ENCODE peak calls at places on chromosomes 16 and 17, in four cellular contexts. H is testis, B is PC-3, G is endothelial cell of umbilical vein. K is an unnamed sample.
A peak's percentile ranks its signal among the peaks of the same experiment; 100 is the strongest.

GRCh38 chr17:63985387-63986140 is 12.6 kb upstream of the PRR29 start:
- DNase-seq in H (no peak), B (no peak), G (no peak), K (no peak)

GRCh38 chr16:88071908-88072307 is 120.7 kb downstream of the BANP start:
- DNase-seq in H (no peak), B (no peak), G (no peak), K (no peak)

GRCh38 chr17:40678902-40679522 is 14.0 kb upstream of the KRT222 start:
- DNase-seq in H (no peak), B (no peak), G (no peak), K (no peak)

GRCh38 chr17:28369684-28370034 is 448 bp downstream of the VTN start:
- DNase-seq in H (no peak), B (no peak), G (no peak), K (no peak)

GRCh38 chr17:27396045-27396444 is 60.2 kb upstream of the KSR1 start:
- DNase-seq in H (no peak), B (no peak), G (peak; percentile 10), K (no peak)

GRCh38 chr16:2611499-2611862 is 70.8 kb upstream of the KCTD5 start:
- DNase-seq in H (no peak), B (no peak), G (no peak), K (no peak)

GRCh38 chr17:50931003-50931878 is 65.1 kb upstream of the TOB1 start:
- DNase-seq in H (peak; percentile 81), B (peak; percentile 75), G (peak; percentile 82), K (no peak)

GRCh38 chr17:5050281-5050680 is 15.1 kb upstream of the SLC52A1 start:
- DNase-seq in H (no peak), B (no peak), G (no peak), K (no peak)

GRCh38 chr17:83091257-83092141 is 12.1 kb downstream of the METRNL start:
- DNase-seq in H (peak; percentile 75), B (peak; percentile 56), G (no peak), K (no peak)

GRCh38 chr16:819336-819735 is 18.8 kb upstream of the GNG13 start:
- DNase-seq in H (no peak), B (no peak), G (no peak), K (peak; percentile 68)

GRCh38 chr16:88306860-88307545 is 75.8 kb upstream of the ZNF469 start:
- DNase-seq in H (peak; percentile 66), B (no peak), G (peak; percentile 35), K (no peak)

GRCh38 chr17:21549107-21549687 is 143.1 kb upstream of the KCNJ18 start:
- DNase-seq in H (no peak), B (peak; percentile 40), G (no peak), K (no peak)

GRCh38 chr17:4188076-4188475 is 45.1 kb downstream of the CYB5D2 start:
- DNase-seq in H (no peak), B (no peak), G (no peak), K (no peak)

GRCh38 chr17:42814633-42815399 is 9.3 kb downstream of the BECN1 start:
- DNase-seq in H (no peak), B (no peak), G (peak; percentile 63), K (no peak)

GRCh38 chr16:48384982-48385271 is 286 bp downstream of the SIAH1 start:
- DNase-seq in H (no peak), B (no peak), G (no peak), K (no peak)

DNA sequence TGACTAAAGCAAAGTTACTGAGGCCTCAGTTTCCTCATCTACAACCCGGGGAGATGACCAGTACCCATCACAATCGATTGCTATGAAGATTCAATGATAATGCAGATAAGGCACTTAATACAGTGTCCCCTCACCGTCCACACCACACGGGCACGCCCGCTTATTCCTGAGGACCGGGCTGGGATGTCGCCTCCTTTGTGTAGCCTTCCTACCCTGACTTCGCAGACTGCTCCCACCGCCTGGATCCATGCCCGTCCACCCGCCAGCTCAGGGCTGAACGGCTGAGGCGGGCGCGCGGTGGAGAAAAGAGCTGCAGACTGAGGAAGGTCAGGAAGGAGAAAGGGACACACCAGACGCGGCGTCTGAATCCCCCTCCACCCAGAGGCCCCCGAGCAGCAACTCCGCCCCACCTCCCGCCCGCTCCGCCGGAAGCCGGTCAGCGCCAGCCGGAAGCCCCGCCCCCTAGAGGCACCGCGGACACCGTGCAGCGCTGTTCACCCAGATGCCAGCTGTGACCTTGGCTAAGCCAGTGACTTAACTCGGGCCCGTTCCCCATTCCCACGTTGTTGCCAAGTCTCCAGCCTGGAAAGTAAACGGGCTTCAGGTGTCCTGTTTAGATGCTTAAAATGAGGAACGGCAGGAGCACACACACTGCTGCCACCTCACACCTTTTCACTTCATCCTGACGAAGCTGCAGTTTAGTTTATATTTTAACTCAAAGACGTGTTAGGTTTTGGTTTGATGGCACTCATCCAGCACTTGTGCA is at the start of gene KRABD2:
- DNase-seq in H (peak; percentile 93), B (peak; percentile 79), G (peak; percentile 92), K (peak; percentile 81)
- H3K4me3 ChIP-seq in H (peak within 1 kb of the TSS; percentile 70), B (peak within 1 kb of the TSS; percentile 77), G (peak within 1 kb of the TSS; percentile 45), K (peak within 1 kb of the TSS; percentile 90)

GRCh38 chr17:78316867-78317816 is 42.7 kb downstream of the SOCS3 start:
- DNase-seq in H (no peak), B (peak; percentile 50), G (no peak), K (no peak)

GRCh38 chr17:78313735-78314648 is 45.9 kb downstream of the SOCS3 start:
- DNase-seq in H (peak; percentile 51), B (peak; percentile 99), G (peak; percentile 65), K (peak; percentile 76)

GRCh38 chr17:78316115-78316866 is 43.6 kb downstream of the SOCS3 start:
- DNase-seq in H (no peak), B (no peak), G (no peak), K (no peak)

GRCh38 chr17:78314683-78315354 is 45.1 kb downstream of the SOCS3 start:
- DNase-seq in H (no peak), B (no peak), G (no peak), K (no peak)

GRCh38 chr17:78315355-78316114 is 44.3 kb downstream of the SOCS3 start:
- DNase-seq in H (peak; percentile 75), B (peak; percentile 99), G (peak; percentile 76), K (peak; percentile 18)
- H3K4me3 ChIP-seq in H (no peak overlapping the region), B (peak overlapping the region; percentile 36), G (no peak overlapping the region), K (no peak overlapping the region)

DNA sequence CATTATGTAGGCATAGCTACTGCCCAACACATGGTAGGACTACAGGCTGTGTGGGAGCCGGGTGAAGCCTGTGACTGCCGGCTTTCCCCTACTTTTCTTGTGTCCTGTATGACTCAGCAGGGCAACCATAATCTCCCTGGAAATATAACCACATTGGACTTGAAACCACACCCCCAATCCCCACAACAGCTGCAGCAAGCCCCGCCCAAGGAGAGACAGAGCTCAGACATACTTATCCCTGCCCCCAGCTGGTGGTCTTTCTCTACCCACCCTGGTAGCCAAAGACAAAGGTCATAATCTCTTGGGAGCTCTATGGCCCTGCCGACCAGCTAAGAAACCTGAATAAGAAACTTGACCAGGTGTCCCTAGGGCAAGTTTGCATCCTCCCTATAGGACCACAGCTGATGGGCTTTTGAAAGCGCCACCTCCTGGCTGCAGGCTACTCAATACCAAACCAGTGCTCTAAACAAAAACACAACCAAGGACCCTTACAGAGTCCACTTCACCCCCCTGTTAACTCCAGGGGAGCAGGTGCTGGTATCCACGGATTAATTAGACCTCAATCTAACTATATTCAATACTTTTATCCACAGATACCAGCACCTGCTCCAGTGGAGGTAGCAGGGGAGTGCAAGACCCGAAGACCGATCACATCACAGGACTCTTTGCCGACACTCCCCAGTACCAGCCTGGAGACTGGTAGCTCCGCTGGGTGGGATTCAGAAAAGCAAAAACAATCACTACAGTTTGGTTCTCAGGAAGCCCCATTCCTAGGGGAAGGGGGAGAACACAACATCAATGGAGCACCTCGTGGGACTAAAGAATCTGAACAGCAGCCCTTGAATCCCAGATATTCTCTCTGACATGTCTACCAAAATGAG is 91.2 kb downstream of the IRX5 start:
- DNase-seq in H (no peak), B (peak; percentile 13), G (no peak), K (peak; percentile 54)
- H3K4me3 ChIP-seq in H (no peak overlapping the region), B (no peak overlapping the region), G (no peak overlapping the region), K (no peak overlapping the region)

GRCh38 chr17:15782809-15783208 is 50.7 kb downstream of the TBC1D26 start:
- DNase-seq in H (peak; percentile 57), B (no peak), G (peak; percentile 36), K (no peak)
- H3K4me3 ChIP-seq in H (peak overlapping the region; percentile 47), B (no peak overlapping the region), G (no peak overlapping the region), K (no peak overlapping the region)

GRCh38 chr16:10876799-10877341 is at the start of gene CIITA:
- DNase-seq in H (peak; percentile 75), B (peak; percentile 87), G (no peak), K (peak; percentile 18)
- H3K4me3 ChIP-seq in H (no peak within 1 kb of the TSS), B (no peak within 1 kb of the TSS), G (no peak within 1 kb of the TSS), K (no peak within 1 kb of the TSS)

GRCh38 chr17:81735181-81736102 is 23.4 kb downstream of the SLC25A10 start:
- DNase-seq in H (no peak), B (peak; percentile 70), G (no peak), K (no peak)

GRCh38 chr17:81731271-81731670 is 19.2 kb downstream of the SLC25A10 start:
- DNase-seq in H (no peak), B (no peak), G (no peak), K (peak; percentile 41)

GRCh38 chr17:81734405-81735055 is 22.4 kb downstream of the SLC25A10 start:
- DNase-seq in H (no peak), B (no peak), G (no peak), K (no peak)

GRCh38 chr17:81737947-81738800 is 26.1 kb downstream of the SLC25A10 start:
- DNase-seq in H (no peak), B (no peak), G (no peak), K (no peak)

DNA sequence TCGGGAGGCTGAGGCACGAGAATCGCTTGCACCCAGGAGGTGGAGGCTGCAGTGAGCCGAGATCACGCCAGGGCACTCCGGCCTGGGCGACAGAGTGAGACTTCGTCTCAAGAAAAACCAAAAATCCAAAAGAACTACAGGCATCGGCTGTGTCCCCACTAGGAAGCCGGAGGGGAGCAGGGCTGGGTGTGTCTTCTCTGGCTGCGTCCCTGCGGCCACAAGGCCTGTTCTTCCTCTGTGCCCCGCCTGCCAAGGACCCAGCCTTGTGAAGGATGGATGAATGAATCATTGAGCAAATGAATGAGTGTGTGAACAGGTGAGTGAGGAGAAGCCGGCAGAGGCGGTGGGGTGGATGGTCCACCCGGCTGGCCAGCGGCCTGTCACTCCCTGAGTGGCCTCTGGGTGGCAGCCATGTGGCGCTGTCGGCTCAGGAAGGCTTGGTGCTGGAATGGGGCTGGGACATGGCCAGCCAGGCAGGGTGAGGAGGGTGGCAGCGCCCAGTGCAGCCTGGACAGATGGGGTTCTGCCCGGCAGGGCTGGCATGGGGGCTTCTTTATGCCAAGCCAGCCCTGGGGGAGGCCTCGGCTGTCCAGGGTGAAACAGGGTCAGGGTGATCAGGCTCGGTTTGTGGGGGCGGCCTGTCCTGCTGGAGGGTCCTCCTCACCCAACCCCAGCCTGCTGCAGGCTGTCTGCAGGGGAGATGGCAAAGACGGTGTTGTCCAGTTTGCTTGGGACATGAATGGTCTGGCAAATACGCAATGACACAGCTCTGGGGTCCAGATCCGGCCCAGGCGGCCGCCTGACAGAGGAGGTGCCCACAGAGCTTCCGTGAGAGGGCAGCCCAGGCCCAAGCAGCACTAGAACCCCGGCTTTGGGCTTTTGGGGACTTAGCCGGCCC is 21.7 kb downstream of the SLC25A10 start:
- DNase-seq in H (peak; percentile 85), B (peak; percentile 96), G (peak; percentile 55), K (no peak)
- H3K4me3 ChIP-seq in H (no peak overlapping the region), B (peak overlapping the region; percentile 14), G (no peak overlapping the region), K (no peak overlapping the region)

DNA sequence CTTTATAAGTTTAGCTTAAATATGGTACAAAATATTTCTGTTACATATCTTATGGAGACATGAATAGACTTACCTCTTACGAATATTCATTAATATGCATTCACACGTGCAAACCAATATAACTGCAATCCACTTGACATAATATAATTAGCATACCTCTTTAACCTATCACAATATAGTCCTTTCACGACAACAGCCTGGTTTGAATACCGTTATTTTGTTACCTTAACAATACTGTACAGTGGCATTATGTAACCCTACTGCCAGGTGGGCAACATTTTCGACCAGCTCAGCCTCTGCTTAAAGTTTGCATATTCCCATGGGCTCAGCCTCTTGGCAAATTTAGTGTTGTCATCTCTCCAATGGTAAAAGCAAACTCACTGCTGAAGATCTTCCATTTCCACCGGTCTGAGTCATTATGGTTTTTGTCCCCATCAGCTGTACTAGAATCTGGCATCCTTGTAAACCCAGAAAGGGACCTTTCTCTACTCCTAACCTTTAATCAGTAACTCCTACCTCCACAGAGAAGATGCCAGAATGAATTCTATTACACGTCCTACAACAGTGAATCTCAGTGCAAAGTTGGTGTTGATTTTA is 46.0 kb downstream of the ZNF652 start:
- DNase-seq in H (no peak), B (peak; percentile 60), G (no peak), K (no peak)
- H3K4me3 ChIP-seq in H (no peak overlapping the region), B (peak overlapping the region; percentile 11), G (no peak overlapping the region), K (no peak overlapping the region)

K was measured in Jurkat, Clone E6-1.